ENCODE peak calls at places on chromosomes 16 and 17, in six cellular contexts. X is cardiac fibroblast, T is HCT116, Y is tibial artery, H is epithelial cell of esophagus, C is spleen. K is an unnamed sample.
A peak's percentile ranks its signal among the peaks of the same experiment; 100 is the strongest.

GRCh38 chr17:81388612-81389367 is 6.5 kb upstream of the BAHCC1 start:
- DNase-seq in C (no peak), H (no peak), Y (no peak), T (no peak), X (no peak), K (no peak)

GRCh38 chr17:27793168-27793905 is 7.0 kb downstream of the NOS2 start:
- DNase-seq in X (peak; percentile 13), T (no peak), H (no peak), C (no peak), Y (no peak), K (no peak)

GRCh38 chr17:28030386-28030785 is 12.1 kb upstream of the NLK start:
- DNase-seq in H (no peak), Y (no peak), X (no peak), C (no peak), T (no peak), K (no peak)

GRCh38 chr17:45032150-45032493 is 19.3 kb downstream of the DCAKD start:
- DNase-seq in T (no peak), C (no peak), Y (no peak), X (no peak), H (no peak), K (no peak)

GRCh38 chr16:77387810-77388209 is 47.0 kb downstream of the ADAMTS18 start:
- DNase-seq in X (no peak), Y (no peak), C (no peak), T (no peak), H (peak; percentile 23), K (no peak)

GRCh38 chr16:87951550-87952538 is 610 bp downstream of the BANP start:
- DNase-seq in T (no peak), H (no peak), C (no peak), X (peak; percentile 20), Y (no peak), K (peak; percentile 9)

GRCh38 chr17:64007838-64008282 is 9.7 kb downstream of the PRR29 start:
- DNase-seq in H (no peak), C (no peak), Y (no peak), X (no peak), T (no peak), K (no peak)

GRCh38 chr16:1960665-1961630 is 1.6 kb downstream of the NDUFB10 start:
- DNase-seq in C (peak; percentile 76), X (no peak), Y (no peak), H (peak; percentile 69), T (peak; percentile 64), K (peak; percentile 68)

GRCh38 chr16:6113749-6114148 is 1016.2 kb upstream of the EEF2KMT start:
- DNase-seq in T (no peak), H (no peak), C (no peak), Y (no peak), X (no peak), K (no peak)

GRCh38 chr16:69324585-69325253 is 5.7 kb downstream of the PDF start:
- DNase-seq in T (no peak), Y (no peak), H (no peak), X (no peak), C (peak; percentile 40), K (no peak)

GRCh38 chr17:65029605-65030308 is 26.8 kb downstream of the GNA13 start:
- DNase-seq in T (no peak), Y (no peak), H (no peak), X (no peak), C (no peak), K (no peak)

GRCh38 chr17:75850928-75851692 is 4.0 kb downstream of the WBP2 start:
- DNase-seq in T (no peak), H (peak; percentile 19), X (no peak), Y (no peak), C (no peak), K (no peak)

GRCh38 chr16:64507240-64508024 is 614.4 kb downstream of the CDH11 start:
- DNase-seq in T (no peak), Y (no peak), C (peak; percentile 58), X (no peak), H (no peak), K (no peak)

GRCh38 chr17:82228842-82229685 is at the start of gene SLC16A3:
- DNase-seq in Y (no peak), T (no peak), X (peak; percentile 88), H (peak; percentile 82), C (peak; percentile 95), K (peak; percentile 72)

GRCh38 chr17:27856676-27857429 is 36.3 kb downstream of the LYRM9 start:
- DNase-seq in Y (no peak), T (no peak), H (no peak), C (no peak), X (no peak), K (no peak)

GRCh38 chr17:51434434-51435170 is 174.3 kb downstream of the UTP18 start:
- DNase-seq in X (no peak), Y (no peak), C (no peak), H (peak; percentile 57), T (peak; percentile 83), K (peak; percentile 51)

GRCh38 chr17:79090503-79091372 is 16.1 kb downstream of the ENGASE start:
- DNase-seq in Y (no peak), C (no peak), X (peak; percentile 24), T (no peak), H (peak; percentile 28), K (no peak)

GRCh38 chr16:66521951-66522771 is 27.8 kb downstream of the TK2 start:
- DNase-seq in Y (no peak), X (peak; percentile 72), C (peak; percentile 93), T (peak; percentile 90), H (peak; percentile 81), K (peak; percentile 86)

GRCh38 chr16:31182391-31182790 is 2.5 kb downstream of the FUS start:
- DNase-seq in X (no peak), T (no peak), Y (no peak), C (no peak), H (no peak), K (no peak)

GRCh38 chr17:78242024-78242742 is 10.8 kb downstream of the TMEM235 start:
- DNase-seq in Y (no peak), C (no peak), H (no peak), X (no peak), T (no peak), K (no peak)

GRCh38 chr16:29805232-29806095 is 865 bp upstream of the MAZ start:
- DNase-seq in T (peak; percentile 93), C (peak; percentile 100), Y (peak; percentile 97), H (peak; percentile 98), X (peak; percentile 98), K (peak; percentile 95)

GRCh38 chr17:75087558-75088453 is at the start of gene SLC16A5:
- DNase-seq in X (peak; percentile 87), C (peak; percentile 95), H (peak; percentile 68), Y (peak; percentile 86), T (peak; percentile 84), K (peak; percentile 95)

GRCh38 chr16:64440421-64440831 is 681.4 kb downstream of the CDH11 start:
- DNase-seq in X (peak; percentile 93), H (peak; percentile 67), Y (peak; percentile 27), C (no peak), T (no peak), K (peak; percentile 82)

GRCh38 chr17:45296003-45296832 is 20.6 kb downstream of the MAP3K14 start:
- DNase-seq in C (peak; percentile 85), Y (no peak), X (peak; percentile 66), T (no peak), H (peak; percentile 79), K (peak; percentile 60)

GRCh38 chr17:79607941-79608728 is 2.7 kb downstream of the RBFOX3 start:
- DNase-seq in Y (no peak), C (no peak), X (peak; percentile 21), H (no peak), T (peak; percentile 12), K (no peak)

GRCh38 chr16:84806256-84806889 is 13.4 kb upstream of the CRISPLD2 start:
- DNase-seq in X (peak; percentile 84), T (no peak), C (peak; percentile 87), Y (peak; percentile 58), H (no peak), K (peak; percentile 91)
- TF ChIP-seq CTCF in X (no peak), T (no peak), C (no peak), Y (no peak), H (no peak), K (no peak)

GRCh38 chr17:49252148-49252682 is 21.6 kb upstream of the PHOSPHO1 start:
- DNase-seq in Y (no peak), X (peak; percentile 42), C (peak; percentile 83), T (no peak), H (peak; percentile 44), K (peak; percentile 79)
- TF ChIP-seq CTCF in Y (no peak), X (no peak), C (no peak), T (peak; percentile 19), H (no peak), K (no peak)

GRCh38 chr16:90028985-90029384 is 9.7 kb upstream of the DBNDD1 start:
- DNase-seq in C (no peak), X (no peak), H (no peak), T (no peak), Y (no peak), K (no peak)

GRCh38 chr16:90023078-90023447 is 3.8 kb upstream of the DBNDD1 start:
- DNase-seq in T (no peak), Y (no peak), H (no peak), X (no peak), C (no peak), K (no peak)

GRCh38 chr16:90022209-90023077 is 3.2 kb upstream of the DBNDD1 start:
- DNase-seq in Y (peak; percentile 83), C (peak; percentile 96), H (peak; percentile 88), T (peak; percentile 87), X (peak; percentile 88), K (peak; percentile 87)

GRCh38 chr16:90027611-90028010 is 8.4 kb upstream of the DBNDD1 start:
- DNase-seq in T (no peak), X (no peak), Y (no peak), C (no peak), H (no peak), K (no peak)

GRCh38 chr16:90026135-90026534 is 6.9 kb upstream of the DBNDD1 start:
- DNase-seq in X (no peak), C (no peak), T (no peak), H (no peak), Y (no peak), K (no peak)
- TF ChIP-seq CTCF in X (no peak), C (no peak), T (peak; percentile 31), H (no peak), Y (no peak), K (no peak)

GRCh38 chr17:62109378-62109902 is 44.4 kb upstream of the MED13 start:
- DNase-seq in T (peak; percentile 95), Y (no peak), X (peak; percentile 57), C (peak; percentile 83), H (peak; percentile 82), K (peak; percentile 85)
- TF ChIP-seq CTCF in T (peak; percentile 100), Y (no peak), X (peak; percentile 77), C (peak; percentile 60), H (peak; percentile 62), K (peak; percentile 69)

K was measured in MCF 10A.